ENCODE peak calls at places on chromosomes 12 and 14, in five cellular contexts. W, J, Q, X and G are unnamed samples.

GRCh38 chr14:93894992-93895391 is 32.2 kb upstream of the FAM181A start:
- DNase-seq in W (no peak), J (no peak), Q (no peak), X (no peak), G (no peak)

GRCh38 chr12:5189173-5189572 is 145.5 kb downstream of the KCNA5 start:
- DNase-seq in W (no peak), J (no peak), Q (no peak), X (no peak), G (no peak)

GRCh38 chr12:123278150-123278627 is 6.5 kb upstream of the CDK2AP1 start:
- DNase-seq in W (no peak), J (no peak), Q (no peak), X (no peak), G (no peak)

GRCh38 chr14:99035712-99036593 is 236.0 kb downstream of the BCL11B start:
- DNase-seq in W (peak; percentile 18), J (peak; percentile 63), Q (peak; percentile 15), X (peak; percentile 45), G (peak; percentile 17)

GRCh38 chr14:64649383-64649998 is 54.7 kb upstream of the PLEKHG3 start:
- DNase-seq in W (peak; percentile 38), J (peak; percentile 80), Q (peak; percentile 77), X (no peak), G (no peak)

GRCh38 chr12:48063530-48063929 is 42.3 kb downstream of the SENP1 start:
- DNase-seq in W (no peak), J (no peak), Q (no peak), X (no peak), G (no peak)

GRCh38 chr12:6672143-6672542 is 9.2 kb upstream of the ING4 start:
- DNase-seq in W (no peak), J (no peak), Q (no peak), X (no peak), G (no peak)

GRCh38 chr12:27616356-27617150 is 79.7 kb upstream of the REP15 start:
- DNase-seq in W (peak; percentile 29), J (no peak), Q (no peak), X (no peak), G (no peak)

GRCh38 chr14:102280376-102280962 is 24.5 kb downstream of the MOK start:
- DNase-seq in W (peak; percentile 100), J (no peak), Q (peak; percentile 84), X (peak; percentile 48), G (peak; percentile 100)

GRCh38 chr12:57127101-57127709 is 1.1 kb upstream of the LRP1 start:
- DNase-seq in W (peak; percentile 54), J (peak; percentile 67), Q (peak; percentile 60), X (no peak), G (peak; percentile 68)

GRCh38 chr12:123271182-123271491 is 519 bp downstream of the CDK2AP1 start:
- DNase-seq in W (peak; percentile 61), J (no peak), Q (peak; percentile 64), X (no peak), G (peak; percentile 81)

GRCh38 chr12:68976304-68976915 is 43.4 kb upstream of the CPM start:
- DNase-seq in W (no peak), J (no peak), Q (no peak), X (no peak), G (no peak)

GRCh38 chr12:40552868-40553267 is 139.4 kb upstream of the CNTN1 start:
- DNase-seq in W (no peak), J (no peak), Q (no peak), X (no peak), G (no peak)

GRCh38 chr12:120546050-120546386 is 11.9 kb downstream of the RNF10 start:
- DNase-seq in W (no peak), J (no peak), Q (no peak), X (no peak), G (no peak)

GRCh38 chr14:82398313-82398712 is 864.7 kb upstream of the SEL1L start:
- DNase-seq in W (no peak), J (no peak), Q (no peak), X (no peak), G (no peak)

GRCh38 chr14:92460916-92461579 is 52.5 kb upstream of the RIN3 start:
- DNase-seq in W (peak; percentile 85), J (no peak), Q (peak; percentile 76), X (peak; percentile 69), G (peak; percentile 91)

GRCh38 chr12:48105321-48105866 is 485 bp downstream of the SENP1 start:
- DNase-seq in W (no peak), J (no peak), Q (no peak), X (no peak), G (no peak)

GRCh38 chr14:23894687-23895419 is 58.7 kb upstream of the DHRS4 start:
- DNase-seq in W (no peak), J (no peak), Q (no peak), X (no peak), G (no peak)

GRCh38 chr12:94596596-94596995 is 53.8 kb downstream of the TMCC3 start:
- DNase-seq in W (no peak), J (no peak), Q (peak; percentile 45), X (no peak), G (peak; percentile 14)

GRCh38 chr12:111840831-111841230 is 1.2 kb upstream of the MAPKAPK5 start:
- DNase-seq in W (no peak), J (no peak), Q (no peak), X (no peak), G (no peak)

GRCh38 chr12:58346032-58346632 is 404.8 kb downstream of the ATP23 start:
- DNase-seq in W (peak; percentile 63), J (no peak), Q (peak; percentile 60), X (no peak), G (peak; percentile 65)